ENCODE peak calls at places on chromosomes 13 and 19, in eight cellular contexts. X is right cardiac atrium, T is right atrium auricular region, N is heart right ventricle, E is AG04450, I is Karpas-422, P is RWPE1, A is A549. F is an unnamed sample.

GRCh38 chr19:10503002-10503789 is at the start of gene KEAP1:
- DNase-seq in X (peak), T (peak), N (peak), E (no peak), I (peak), P (no peak), A (peak), F (peak)

GRCh38 chr13:93959796-93960533 is 519.5 kb downstream of the DCT start:
- DNase-seq in X (no peak), T (no peak), N (no peak), E (no peak), I (no peak), P (no peak), A (no peak), F (no peak)

GRCh38 chr19:11373885-11374448 is 499 bp upstream of the SWSAP1 start:
- DNase-seq in X (no peak), T (no peak), N (no peak), E (no peak), I (peak), P (no peak), A (no peak), F (no peak)

GRCh38 chr13:114010401-114011101 is 36.7 kb upstream of the C13orf46 start:
- DNase-seq in X (peak), T (no peak), N (no peak), E (no peak), I (no peak), P (no peak), A (no peak), F (no peak)

GRCh38 chr13:24851546-24851945 is 87.6 kb downstream of the RNF17 start:
- DNase-seq in X (no peak), T (no peak), N (no peak), E (peak), I (no peak), P (peak), A (no peak), F (no peak)

GRCh38 chr13:105116966-105117365 is 1418.5 kb downstream of the EFNB2 start:
- DNase-seq in X (no peak), T (no peak), N (no peak), E (no peak), I (no peak), P (no peak), A (no peak), F (no peak)

GRCh38 chr19:5492813-5493409 is 37.7 kb downstream of the ZNRF4 start:
- DNase-seq in X (no peak), T (no peak), N (no peak), E (no peak), I (no peak), P (no peak), A (no peak), F (no peak)

GRCh38 chr19:29266001-29266400 is 53.0 kb upstream of the UQCRFS1 start:
- DNase-seq in X (no peak), T (no peak), N (no peak), E (no peak), I (no peak), P (no peak), A (no peak), F (no peak)

GRCh38 chr19:40236366-40236765 is 9.9 kb upstream of the CCNP start:
- DNase-seq in X (peak), T (no peak), N (no peak), E (no peak), I (no peak), P (no peak), A (no peak), F (no peak)

GRCh38 chr13:38308736-38309135 is 40.9 kb upstream of the UFM1 start:
- DNase-seq in X (no peak), T (no peak), N (no peak), E (peak), I (no peak), P (peak), A (no peak), F (no peak)

GRCh38 chr19:54653181-54653809 is 9.5 kb upstream of the LILRB4 start:
- DNase-seq in X (no peak), T (no peak), N (no peak), E (no peak), I (peak), P (peak), A (peak), F (no peak)

GRCh38 chr13:39284801-39285388 is 246.6 kb downstream of the NHLRC3 start:
- DNase-seq in X (no peak), T (no peak), N (no peak), E (no peak), I (no peak), P (no peak), A (no peak), F (no peak)

GRCh38 chr13:76884571-76885202 is 1.5 kb downstream of the KCTD12 start:
- DNase-seq in X (peak), T (no peak), N (no peak), E (no peak), I (no peak), P (peak), A (no peak), F (no peak)

GRCh38 chr13:19089315-19089714 is 92.3 kb downstream of the TUBA3C start:
- DNase-seq in X (no peak), T (no peak), N (no peak), E (no peak), I (no peak), P (no peak), A (no peak), F (no peak)

GRCh38 chr13:79128158-79128557 is 277.9 kb downstream of the RBM26 start:
- DNase-seq in X (no peak), T (no peak), N (no peak), E (no peak), I (no peak), P (peak), A (no peak), F (no peak)

GRCh38 chr13:49953560-49953959 is 17.4 kb upstream of the SPRYD7 start:
- DNase-seq in X (no peak), T (no peak), N (no peak), E (no peak), I (no peak), P (no peak), A (no peak), F (no peak)

GRCh38 chr19:35293733-35294309 is 1.9 kb downstream of the MAG start:
- DNase-seq in X (no peak), T (no peak), N (no peak), E (no peak), I (no peak), P (no peak), A (no peak), F (no peak)

GRCh38 chr19:1893791-1894190 is 8.5 kb upstream of the ABHD17A start:
- DNase-seq in X (no peak), T (no peak), N (no peak), E (no peak), I (no peak), P (no peak), A (no peak), F (no peak)

GRCh38 chr19:53808710-53809125 is 15.4 kb downstream of the NLRP12 start:
- DNase-seq in X (no peak), T (no peak), N (no peak), E (no peak), I (peak), P (peak), A (peak), F (no peak)

GRCh38 chr19:53308339-53308811 is 25.2 kb upstream of the ZNF845 start:
- DNase-seq in X (no peak), T (no peak), N (peak), E (no peak), I (no peak), P (no peak), A (no peak), F (no peak)

GRCh38 chr19:16473875-16474397 is 2.2 kb upstream of the EPS15L1 start:
- DNase-seq in X (no peak), T (no peak), N (no peak), E (no peak), I (no peak), P (no peak), A (no peak), F (no peak)

GRCh38 chr19:37981785-37982475 is 74.9 kb downstream of the SIPA1L3 start:
- DNase-seq in X (no peak), T (no peak), N (no peak), E (peak), I (no peak), P (no peak), A (no peak), F (no peak)

GRCh38 chr13:101627556-101627943 is 175.1 kb downstream of the ITGBL1 start:
- DNase-seq in X (no peak), T (no peak), N (no peak), E (no peak), I (no peak), P (no peak), A (no peak), F (no peak)

GRCh38 chr13:58994077-58994476 is 1169.7 kb downstream of the DIAPH3 start:
- DNase-seq in X (no peak), T (no peak), N (no peak), E (no peak), I (no peak), P (no peak), A (no peak), F (no peak)

GRCh38 chr13:110985570-110985969 is 70.7 kb upstream of the ANKRD10 start:
- DNase-seq in X (no peak), T (no peak), N (no peak), E (no peak), I (no peak), P (no peak), A (no peak), F (no peak)

GRCh38 chr19:10288662-10289166 is 1.0 kb upstream of the ICAM5 start:
- DNase-seq in X (no peak), T (no peak), N (no peak), E (no peak), I (peak), P (peak), A (peak), F (peak)

GRCh38 chr13:30936920-30937319 is 4.5 kb downstream of the TEX26 start:
- DNase-seq in X (no peak), T (no peak), N (no peak), E (no peak), I (no peak), P (no peak), A (no peak), F (no peak)

GRCh38 chr19:6736169-6736916 is 1.0 kb downstream of the GPR108 start:
- DNase-seq in X (peak), T (peak), N (peak), E (peak), I (peak), P (peak), A (peak), F (peak)

GRCh38 chr13:20049558-20050473 is 91.3 kb downstream of the ZMYM2 start:
- DNase-seq in X (no peak), T (no peak), N (no peak), E (no peak), I (no peak), P (no peak), A (no peak), F (no peak)

GRCh38 chr13:26029581-26030136 is 22.2 kb downstream of the SHISA2 start:
- DNase-seq in X (no peak), T (no peak), N (no peak), E (no peak), I (no peak), P (no peak), A (no peak), F (no peak)

GRCh38 chr19:47487551-47488515 is 3.8 kb upstream of the KPTN start:
- DNase-seq in X (peak), T (no peak), N (no peak), E (no peak), I (no peak), P (no peak), A (no peak), F (no peak)

GRCh38 chr19:12984683-12985048 is 10.6 kb upstream of the NFIX start:
- DNase-seq in X (no peak), T (no peak), N (no peak), E (no peak), I (no peak), P (no peak), A (no peak), F (no peak)

GRCh38 chr19:12986726-12987125 is 8.5 kb upstream of the NFIX start:
- DNase-seq in X (no peak), T (no peak), N (no peak), E (no peak), I (no peak), P (no peak), A (no peak), F (no peak)

GRCh38 chr19:12984143-12984627 is 11.1 kb upstream of the NFIX start:
- DNase-seq in X (peak), T (no peak), N (no peak), E (no peak), I (no peak), P (no peak), A (no peak), F (no peak)

GRCh38 chr19:12983561-12984142 is 11.6 kb upstream of the NFIX start:
- DNase-seq in X (peak), T (peak), N (peak), E (peak), I (peak), P (peak), A (peak), F (peak)

GRCh38 chr19:12985049-12985776 is 10.1 kb upstream of the NFIX start:
- DNase-seq in X (peak), T (peak), N (peak), E (no peak), I (no peak), P (no peak), A (no peak), F (no peak)
- H3K27ac ChIP-seq in X (no peak), T (peak), N (peak), E (no peak), I (no peak), P (peak), A (no peak), F (no peak)

DNA sequence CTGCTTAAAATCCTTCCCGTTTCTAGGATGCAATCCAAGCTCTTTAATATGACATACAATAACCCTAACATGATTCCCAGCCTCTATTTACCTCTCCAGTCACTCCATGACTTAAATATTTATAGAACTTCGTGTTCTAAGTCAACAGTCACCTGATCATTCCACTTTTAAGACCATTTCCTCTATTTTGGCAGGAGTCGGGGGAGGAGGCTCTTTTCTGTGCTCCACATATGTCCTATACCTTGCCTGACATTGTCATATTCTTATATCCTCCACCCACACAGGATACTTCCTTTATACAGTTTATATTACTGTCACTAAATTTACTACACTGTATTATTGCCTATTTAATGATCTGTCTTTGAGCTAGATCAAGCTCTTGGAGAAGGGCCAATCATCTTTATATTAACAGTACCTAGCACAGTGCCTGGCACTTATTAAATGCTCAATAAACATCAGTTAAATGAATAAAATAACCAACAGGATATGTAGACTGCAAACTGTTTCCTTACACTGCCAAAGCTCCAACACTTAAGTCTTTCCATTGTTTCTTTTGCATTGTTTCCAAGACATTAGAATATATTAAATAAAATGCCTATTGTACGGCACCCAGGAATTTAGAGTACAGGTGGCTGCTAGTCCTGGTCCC is 2.7 kb downstream of the ARGLU1 start:
- DNase-seq in X (no peak), T (no peak), N (no peak), E (no peak), I (no peak), P (no peak), A (no peak), F (no peak)
- H3K27ac ChIP-seq in X (no peak), T (no peak), N (peak), E (no peak), I (no peak), P (no peak), A (no peak), F (no peak)

DNA sequence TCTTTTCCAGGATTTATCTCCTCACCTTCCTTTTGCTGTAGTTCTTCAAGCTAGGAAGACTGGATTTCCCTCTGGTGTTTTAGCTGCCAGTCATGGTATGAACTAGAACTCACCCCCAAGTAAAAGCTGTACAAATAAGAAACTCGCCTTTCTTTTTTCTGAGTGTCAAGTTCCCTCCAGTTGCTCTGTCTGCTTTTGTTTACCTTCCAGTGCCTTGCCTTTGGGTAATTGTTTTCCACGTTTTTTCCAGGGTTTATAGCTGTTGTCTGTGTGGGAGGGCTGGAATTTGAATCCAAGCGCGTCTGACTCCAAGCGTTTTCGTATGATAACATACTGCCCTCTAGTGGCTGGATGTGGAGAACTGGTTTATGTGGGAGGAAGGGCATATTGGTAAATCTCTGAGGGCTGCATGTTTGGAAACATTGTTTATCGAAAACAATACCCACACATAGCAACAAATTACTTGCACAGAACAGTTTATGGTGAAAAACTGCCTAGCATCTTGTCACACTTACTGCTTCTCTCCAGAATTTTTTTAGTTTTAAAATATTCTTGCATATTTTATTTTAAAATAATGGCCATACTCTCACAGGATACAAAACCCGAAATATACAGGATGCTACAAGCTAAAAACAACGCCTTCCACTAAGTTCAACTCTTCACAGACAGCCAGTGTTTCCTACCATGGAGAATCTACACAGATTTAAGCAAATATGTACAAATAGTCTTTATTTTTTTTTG is 19.2 kb downstream of the RCN3 start:
- DNase-seq in X (peak), T (peak), N (no peak), E (peak), I (peak), P (peak), A (peak), F (no peak)
- H3K27ac ChIP-seq in X (no peak), T (no peak), N (no peak), E (no peak), I (no peak), P (no peak), A (no peak), F (no peak)

GRCh38 chr13:95245072-95245471 is 56.2 kb downstream of the ABCC4 start:
- DNase-seq in X (no peak), T (no peak), N (no peak), E (no peak), I (no peak), P (no peak), A (no peak), F (no peak)

GRCh38 chr13:95246292-95247082 is 54.8 kb downstream of the ABCC4 start:
- DNase-seq in X (no peak), T (no peak), N (no peak), E (no peak), I (no peak), P (peak), A (no peak), F (no peak)

GRCh38 chr13:95250961-95251360 is 50.3 kb downstream of the ABCC4 start:
- DNase-seq in X (no peak), T (no peak), N (no peak), E (no peak), I (no peak), P (no peak), A (no peak), F (no peak)

GRCh38 chr13:95248953-95249352 is 52.3 kb downstream of the ABCC4 start:
- DNase-seq in X (no peak), T (no peak), N (no peak), E (no peak), I (no peak), P (no peak), A (no peak), F (no peak)

GRCh38 chr13:95247857-95248256 is 53.4 kb downstream of the ABCC4 start:
- DNase-seq in X (no peak), T (no peak), N (no peak), E (no peak), I (no peak), P (no peak), A (no peak), F (no peak)
- H3K27ac ChIP-seq in X (no peak), T (no peak), N (no peak), E (no peak), I (no peak), P (no peak), A (no peak), F (no peak)

GRCh38 chr13:106532111-106532929 is 3.1 kb downstream of the EFNB2 start:
- DNase-seq in X (peak), T (no peak), N (no peak), E (no peak), I (no peak), P (no peak), A (no peak), F (no peak)

GRCh38 chr13:106528711-106529414 is 6.6 kb downstream of the EFNB2 start:
- DNase-seq in X (no peak), T (no peak), N (no peak), E (no peak), I (no peak), P (no peak), A (no peak), F (no peak)

GRCh38 chr13:106529415-106530208 is 5.8 kb downstream of the EFNB2 start:
- DNase-seq in X (no peak), T (no peak), N (no peak), E (no peak), I (no peak), P (no peak), A (no peak), F (no peak)

GRCh38 chr13:106530907-106531520 is 4.4 kb downstream of the EFNB2 start:
- DNase-seq in X (no peak), T (no peak), N (no peak), E (no peak), I (no peak), P (no peak), A (no peak), F (no peak)

GRCh38 chr13:106530209-106530906 is 5.1 kb downstream of the EFNB2 start:
- DNase-seq in X (no peak), T (no peak), N (no peak), E (no peak), I (no peak), P (no peak), A (no peak), F (no peak)
- H3K27ac ChIP-seq in X (no peak), T (no peak), N (peak), E (no peak), I (no peak), P (no peak), A (no peak), F (peak)

DNA sequence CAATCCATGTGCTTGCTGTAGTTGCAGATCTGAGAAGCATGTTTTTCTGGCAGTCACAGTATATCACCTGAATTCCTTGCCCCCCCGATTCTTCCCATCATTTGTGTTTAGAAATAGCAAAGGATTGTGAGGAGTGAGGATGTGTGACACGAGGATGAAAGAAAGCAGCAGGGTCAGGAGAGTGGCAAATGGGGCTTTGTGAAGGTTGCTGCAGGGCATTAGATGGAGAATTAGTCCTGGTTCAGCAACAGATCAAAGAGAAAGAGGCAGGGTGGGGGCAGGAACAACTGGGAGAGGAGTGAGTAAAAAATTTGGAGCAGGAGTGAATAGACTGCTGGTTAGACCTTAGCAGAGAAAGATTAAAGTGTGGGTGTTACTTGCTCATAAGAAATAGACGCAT is 47.7 kb upstream of the TNFSF11 start:
- DNase-seq in X (no peak), T (no peak), N (no peak), E (no peak), I (no peak), P (no peak), A (no peak), F (no peak)
- H3K27ac ChIP-seq in X (no peak), T (no peak), N (no peak), E (no peak), I (no peak), P (no peak), A (no peak), F (peak)

GRCh38 chr19:461664-462551 is 1.1 kb upstream of the SHC2 start:
- DNase-seq in X (peak), T (no peak), N (peak), E (no peak), I (no peak), P (peak), A (no peak), F (peak)
- H3K27ac ChIP-seq in X (no peak), T (peak), N (peak), E (no peak), I (no peak), P (peak), A (no peak), F (peak)

F was measured in right lobe of liver.